ENCODE peak calls at places on chromosomes 16 and 17, in eight cellular contexts. One of them, this sample, is unnamed.

GRCh38 chr16:23607740-23608139 is 11.6 kb upstream of the NDUFAB1 start:
- DNase-seq in GM04503: no peak
- DNase-seq in GM23248: peak
- DNase-seq in right cardiac atrium: no peak
- DNase-seq in Calu3: no peak
- DNase-seq in tibial artery: no peak
- DNase-seq in activated naive CD8-positive, alpha-beta T cell treated with anti-CD3 and anti-CD28 coated beads for 36 hours: no peak
- DNase-seq in foreskin fibroblast: peak
- DNase-seq in this sample: no peak

GRCh38 chr16:75653926-75654325 is 6.4 kb downstream of the TERF2IP start:
- DNase-seq in GM04503: peak
- DNase-seq in GM23248: peak
- DNase-seq in right cardiac atrium: no peak
- DNase-seq in Calu3: no peak
- DNase-seq in tibial artery: no peak
- DNase-seq in activated naive CD8-positive, alpha-beta T cell treated with anti-CD3 and anti-CD28 coated beads for 36 hours: no peak
- DNase-seq in foreskin fibroblast: peak
- DNase-seq in this sample: no peak

GRCh38 chr17:46194393-46195216 is 1.4 kb upstream of the KANSL1 start:
- DNase-seq in GM04503: no peak
- DNase-seq in GM23248: peak
- DNase-seq in right cardiac atrium: no peak
- DNase-seq in Calu3: peak
- DNase-seq in tibial artery: no peak
- DNase-seq in activated naive CD8-positive, alpha-beta T cell treated with anti-CD3 and anti-CD28 coated beads for 36 hours: peak
- DNase-seq in foreskin fibroblast: peak
- DNase-seq in this sample: peak

GRCh38 chr17:68581863-68582645 is 19.1 kb downstream of the FAM20A start:
- DNase-seq in GM04503: no peak
- DNase-seq in GM23248: no peak
- DNase-seq in right cardiac atrium: no peak
- DNase-seq in Calu3: no peak
- DNase-seq in tibial artery: no peak
- DNase-seq in activated naive CD8-positive, alpha-beta T cell treated with anti-CD3 and anti-CD28 coated beads for 36 hours: no peak
- DNase-seq in foreskin fibroblast: no peak
- DNase-seq in this sample: no peak

GRCh38 chr17:2982854-2983636 is 80.4 kb downstream of the OR1D5 start:
- DNase-seq in GM04503: peak
- DNase-seq in GM23248: peak
- DNase-seq in right cardiac atrium: peak
- DNase-seq in Calu3: no peak
- DNase-seq in tibial artery: peak
- DNase-seq in activated naive CD8-positive, alpha-beta T cell treated with anti-CD3 and anti-CD28 coated beads for 36 hours: no peak
- DNase-seq in foreskin fibroblast: peak
- DNase-seq in this sample: peak

GRCh38 chr17:71189493-71189831 is 931.4 kb upstream of the SOX9 start:
- DNase-seq in GM04503: no peak
- DNase-seq in GM23248: no peak
- DNase-seq in right cardiac atrium: no peak
- DNase-seq in Calu3: no peak
- DNase-seq in tibial artery: no peak
- DNase-seq in activated naive CD8-positive, alpha-beta T cell treated with anti-CD3 and anti-CD28 coated beads for 36 hours: no peak
- DNase-seq in foreskin fibroblast: no peak
- DNase-seq in this sample: no peak

GRCh38 chr17:55168970-55169687 is 95.6 kb upstream of the HLF start:
- DNase-seq in GM04503: no peak
- DNase-seq in GM23248: no peak
- DNase-seq in right cardiac atrium: no peak
- DNase-seq in Calu3: no peak
- DNase-seq in tibial artery: no peak
- DNase-seq in activated naive CD8-positive, alpha-beta T cell treated with anti-CD3 and anti-CD28 coated beads for 36 hours: no peak
- DNase-seq in foreskin fibroblast: no peak
- DNase-seq in this sample: no peak

GRCh38 chr16:87561200-87562105 is 40.9 kb upstream of the JPH3 start:
- DNase-seq in GM04503: no peak
- DNase-seq in GM23248: peak
- DNase-seq in right cardiac atrium: no peak
- DNase-seq in Calu3: no peak
- DNase-seq in tibial artery: no peak
- DNase-seq in activated naive CD8-positive, alpha-beta T cell treated with anti-CD3 and anti-CD28 coated beads for 36 hours: no peak
- DNase-seq in foreskin fibroblast: no peak
- DNase-seq in this sample: no peak

GRCh38 chr17:7083592-7083991 is 3.5 kb upstream of the CLEC10A start:
- DNase-seq in GM04503: no peak
- DNase-seq in GM23248: peak
- DNase-seq in right cardiac atrium: no peak
- DNase-seq in Calu3: no peak
- DNase-seq in tibial artery: no peak
- DNase-seq in activated naive CD8-positive, alpha-beta T cell treated with anti-CD3 and anti-CD28 coated beads for 36 hours: no peak
- DNase-seq in foreskin fibroblast: peak
- DNase-seq in this sample: peak

GRCh38 chr16:12320298-12320706 is 343.8 kb downstream of the SNX29 start:
- DNase-seq in GM04503: no peak
- DNase-seq in GM23248: peak
- DNase-seq in right cardiac atrium: no peak
- DNase-seq in Calu3: no peak
- DNase-seq in tibial artery: no peak
- DNase-seq in activated naive CD8-positive, alpha-beta T cell treated with anti-CD3 and anti-CD28 coated beads for 36 hours: no peak
- DNase-seq in foreskin fibroblast: peak
- DNase-seq in this sample: peak

GRCh38 chr17:29376667-29377268 is 13.4 kb upstream of the TAOK1 start:
- DNase-seq in GM04503: peak
- DNase-seq in GM23248: peak
- DNase-seq in right cardiac atrium: peak
- DNase-seq in Calu3: no peak
- DNase-seq in tibial artery: no peak
- DNase-seq in activated naive CD8-positive, alpha-beta T cell treated with anti-CD3 and anti-CD28 coated beads for 36 hours: no peak
- DNase-seq in foreskin fibroblast: peak
- DNase-seq in this sample: peak

GRCh38 chr16:67164599-67165061 is at the start of gene HSF4:
- DNase-seq in GM04503: no peak
- DNase-seq in GM23248: peak
- DNase-seq in right cardiac atrium: peak
- DNase-seq in Calu3: no peak
- DNase-seq in tibial artery: peak
- DNase-seq in activated naive CD8-positive, alpha-beta T cell treated with anti-CD3 and anti-CD28 coated beads for 36 hours: no peak
- DNase-seq in foreskin fibroblast: peak
- DNase-seq in this sample: no peak

GRCh38 chr17:50051082-50051576 is 4.8 kb upstream of the ITGA3 start:
- DNase-seq in GM04503: no peak
- DNase-seq in GM23248: peak
- DNase-seq in right cardiac atrium: no peak
- DNase-seq in Calu3: peak
- DNase-seq in tibial artery: no peak
- DNase-seq in activated naive CD8-positive, alpha-beta T cell treated with anti-CD3 and anti-CD28 coated beads for 36 hours: peak
- DNase-seq in foreskin fibroblast: peak
- DNase-seq in this sample: no peak

GRCh38 chr16:1989826-1990335 is at the start of gene SYNGR3:
- DNase-seq in GM04503: no peak
- DNase-seq in GM23248: peak
- DNase-seq in right cardiac atrium: no peak
- DNase-seq in Calu3: no peak
- DNase-seq in tibial artery: no peak
- DNase-seq in activated naive CD8-positive, alpha-beta T cell treated with anti-CD3 and anti-CD28 coated beads for 36 hours: no peak
- DNase-seq in foreskin fibroblast: peak
- DNase-seq in this sample: no peak

GRCh38 chr17:33725675-33726271 is 432.7 kb upstream of the ASIC2 start:
- DNase-seq in GM04503: no peak
- DNase-seq in GM23248: peak
- DNase-seq in right cardiac atrium: peak
- DNase-seq in Calu3: peak
- DNase-seq in tibial artery: peak
- DNase-seq in activated naive CD8-positive, alpha-beta T cell treated with anti-CD3 and anti-CD28 coated beads for 36 hours: peak
- DNase-seq in foreskin fibroblast: peak
- DNase-seq in this sample: no peak

GRCh38 chr16:22634913-22635312 is 124.2 kb downstream of the NPIPB5 start:
- DNase-seq in GM04503: no peak
- DNase-seq in GM23248: no peak
- DNase-seq in right cardiac atrium: no peak
- DNase-seq in Calu3: no peak
- DNase-seq in tibial artery: no peak
- DNase-seq in activated naive CD8-positive, alpha-beta T cell treated with anti-CD3 and anti-CD28 coated beads for 36 hours: no peak
- DNase-seq in foreskin fibroblast: no peak
- DNase-seq in this sample: no peak

This sample was measured in stromal cell of bone marrow.